ENCODE peak calls at places on chromosomes 7 and 10, in four cellular contexts. Z is K562, K is HepG2, Q is GM12878. J is an unnamed sample.

GRCh38 chr7:95897557-95898183 is 125.3 kb downstream of the DYNC1I1 start:
- DNase-seq in K (no peak), Z (no peak), Q (no peak), J (no peak)

GRCh38 chr7:1368682-1369571 is 90.3 kb downstream of the MICALL2 start:
- DNase-seq in Q (no peak), K (peak; percentile 10), Z (peak; percentile 84), J (peak; percentile 97)

GRCh38 chr7:131538071-131538790 is 18.2 kb downstream of the PODXL start:
- DNase-seq in Z (no peak), Q (no peak), K (no peak), J (no peak)

GRCh38 chr7:44959433-44959951 is 19.3 kb downstream of the MYO1G start:
- DNase-seq in K (no peak), Z (peak; percentile 63), Q (no peak), J (no peak)

GRCh38 chr10:71845410-71846406 is 5.3 kb downstream of the PSAP start:
- DNase-seq in Q (no peak), K (no peak), Z (no peak), J (no peak)

GRCh38 chr7:100674441-100675407 is 1.2 kb downstream of the GNB2 start:
- DNase-seq in K (no peak), Z (peak; percentile 60), Q (no peak), J (no peak)

GRCh38 chr7:3911685-3912084 is 610.6 kb downstream of the SDK1 start:
- DNase-seq in Z (no peak), Q (no peak), K (no peak), J (no peak)

GRCh38 chr7:116356333-116356965 is 143.1 kb upstream of the CAV2 start:
- DNase-seq in K (no peak), Z (no peak), Q (no peak), J (no peak)

GRCh38 chr10:11335167-11335652 is 276.2 kb downstream of the USP6NL start:
- DNase-seq in Z (peak; percentile 35), K (no peak), Q (no peak), J (no peak)

GRCh38 chr10:34121974-34122282 is 693.2 kb downstream of the PARD3 start:
- DNase-seq in Z (no peak), Q (peak; percentile 20), K (no peak), J (no peak)

GRCh38 chr7:44661233-44661632 is 54.8 kb downstream of the OGDH start:
- DNase-seq in Q (no peak), K (no peak), Z (no peak), J (no peak)

GRCh38 chr10:90087197-90088007 is 386.0 kb downstream of the KIF20B start:
- DNase-seq in Z (no peak), K (no peak), Q (peak; percentile 69), J (no peak)

GRCh38 chr10:100534726-100535125 is 1.0 kb upstream of the HIF1AN start:
- DNase-seq in Q (no peak), Z (no peak), K (no peak), J (no peak)

GRCh38 chr7:76108540-76109233 is 60.8 kb downstream of the MDH2 start:
- DNase-seq in Z (peak; percentile 23), Q (no peak), K (peak; percentile 80), J (no peak)

GRCh38 chr10:122154733-122155366 is 116.2 kb upstream of the BTBD16 start:
- DNase-seq in Q (no peak), Z (no peak), K (no peak), J (peak; percentile 58)

GRCh38 chr10:100043344-100043743 is 33.6 kb upstream of the DNMBP start:
- DNase-seq in Z (no peak), K (no peak), Q (no peak), J (no peak)

GRCh38 chr10:26334932-26335573 is 103.1 kb upstream of the APBB1IP start:
- DNase-seq in Z (peak; percentile 64), K (peak; percentile 50), Q (peak; percentile 73), J (peak; percentile 58)

GRCh38 chr7:138097064-138097741 is 20.9 kb downstream of the AKR1D1 start:
- DNase-seq in Z (peak; percentile 60), Q (no peak), K (peak; percentile 79), J (peak; percentile 21)

GRCh38 chr7:13309535-13309934 is 622.1 kb downstream of the ARL4A start:
- DNase-seq in Q (no peak), Z (no peak), K (no peak), J (no peak)

GRCh38 chr10:58473966-58474365 is 38.7 kb upstream of the BICC1 start:
- DNase-seq in Z (no peak), K (no peak), Q (no peak), J (no peak)

GRCh38 chr10:66747451-66747850 is 178.4 kb upstream of the LRRTM3 start:
- DNase-seq in K (no peak), Z (no peak), Q (no peak), J (no peak)

GRCh38 chr7:44912775-44913347 is 27.5 kb upstream of the PURB start:
- DNase-seq in Z (peak; percentile 16), K (peak; percentile 20), Q (no peak), J (no peak)

DNA sequence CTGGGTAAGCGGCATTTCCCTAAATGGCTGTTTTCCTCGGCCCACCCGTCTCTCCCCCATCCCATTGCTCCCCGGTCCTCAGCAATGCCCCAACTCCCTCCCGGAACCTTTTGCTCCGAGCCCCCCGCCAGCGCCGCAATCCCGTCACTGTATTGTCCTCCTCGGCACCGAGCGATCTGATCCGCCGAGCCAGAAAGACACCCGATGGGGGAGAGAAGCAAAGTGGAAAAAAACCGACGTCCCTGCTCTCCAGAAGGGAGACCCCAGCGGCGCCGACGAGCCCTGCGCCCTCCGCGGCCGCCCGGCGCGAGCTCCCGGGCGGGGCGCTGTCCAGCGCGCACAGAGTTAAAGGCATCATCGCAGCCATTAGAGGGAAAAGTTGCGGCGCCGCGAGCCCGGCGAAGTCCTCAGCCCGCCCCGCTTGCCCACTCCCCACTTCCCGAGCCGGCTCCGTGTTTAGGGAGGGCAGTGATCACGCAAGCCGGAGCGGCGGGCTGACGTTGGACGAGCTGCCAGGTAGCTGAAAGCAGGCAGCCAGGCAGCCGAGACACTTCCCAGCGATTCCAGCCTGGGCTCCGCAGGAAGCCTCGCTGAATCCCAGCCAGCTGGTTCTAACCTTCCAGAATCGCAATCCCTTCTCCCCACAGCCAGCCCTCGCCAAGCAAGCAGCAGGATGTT is at the start of gene VSTM2A:
- DNase-seq in K (no peak), Q (no peak), Z (no peak), J (peak; percentile 60)
- TF ChIP-seq CTCF in K (no peak), Q (no peak), Z (no peak), J (no peak)

DNA sequence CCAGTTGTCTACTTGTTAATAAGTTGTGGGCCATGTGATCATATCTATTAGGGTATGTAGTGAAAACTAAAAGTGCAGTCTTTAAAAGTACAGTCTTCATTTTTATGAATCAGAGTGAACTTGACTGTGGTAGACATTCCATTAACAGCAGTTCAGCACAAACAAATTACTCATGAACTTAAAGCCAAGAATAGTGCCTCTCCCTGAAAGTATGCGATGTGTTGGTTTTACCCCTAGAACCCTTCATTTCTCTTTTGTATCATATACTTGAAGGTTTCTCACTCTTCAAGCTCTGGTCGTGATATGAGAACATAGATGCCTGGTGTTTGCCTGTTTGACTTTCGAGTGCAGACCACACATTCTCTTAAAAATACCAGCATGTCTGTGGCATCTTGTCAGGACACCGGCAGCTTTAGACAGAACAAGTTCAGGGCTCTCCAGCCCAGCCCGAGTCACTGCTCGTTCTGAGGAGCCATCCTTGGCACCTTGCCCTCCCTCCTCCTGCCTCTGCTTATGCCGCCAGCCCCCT is 159.3 kb downstream of the LCOR start:
- DNase-seq in Q (no peak), K (no peak), Z (no peak), J (no peak)
- TF ChIP-seq NR2C2 in Q (no peak), K (no peak), Z (no peak), J (no peak)

GRCh38 chr7:7424151-7424873 is 111.4 kb downstream of the COL28A1 start:
- DNase-seq in Z (peak; percentile 76), Q (peak; percentile 37), K (peak; percentile 58), J (peak; percentile 60)
- TF ChIP-seq CTCF in Z (peak; percentile 86), Q (peak; percentile 66), K (peak; percentile 89), J (peak; percentile 46)

DNA sequence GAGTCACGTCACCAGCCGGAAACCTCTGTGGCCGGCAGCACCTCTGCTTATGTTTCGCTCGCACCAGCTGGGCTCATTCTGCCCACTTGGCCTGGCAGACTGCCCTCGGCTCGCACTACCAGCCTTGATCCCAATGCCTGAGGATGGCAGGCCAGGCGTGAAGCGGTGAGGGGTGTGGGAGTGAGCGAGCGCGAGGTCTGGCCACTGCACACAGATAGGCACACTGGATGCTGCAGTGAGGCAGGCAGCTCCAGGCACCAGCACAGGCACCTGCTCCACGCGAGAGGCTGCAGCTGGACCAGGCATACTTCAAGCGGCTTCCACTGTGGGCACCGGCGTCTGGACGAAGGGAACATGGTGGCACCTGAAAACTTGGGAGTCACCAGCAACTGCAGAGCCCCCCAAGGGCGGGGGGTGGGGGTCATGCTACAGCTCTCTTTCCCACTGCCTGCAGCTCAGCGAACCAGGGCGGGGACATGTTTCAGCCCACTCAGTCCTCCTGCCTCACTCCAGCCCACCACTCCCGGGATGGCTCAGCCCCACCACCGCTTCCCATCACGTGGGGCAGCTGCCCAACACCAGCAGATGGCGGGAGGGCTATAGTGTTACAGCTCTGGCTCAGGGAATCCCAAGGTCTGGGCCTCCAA is 5.4 kb upstream of the DMTF1 start:
- DNase-seq in Q (no peak), Z (no peak), K (no peak), J (peak; percentile 17)
- TF ChIP-seq NR2C2 in Q (no peak), Z (no peak), K (no peak), J (no peak)

J was measured in WTC11.